ENCODE peak calls at places on chromosomes 6 and 20, in nine cellular contexts. One of them, this sample, is unnamed.

GRCh38 chr6:53250761-53251672 is 97.7 kb downstream of the ELOVL5 start:
- DNase-seq in HTR-8/SVneo: no peak
- DNase-seq in cardiac muscle cell: peak
- DNase-seq in activated T-cell treated with anti-CD3 and anti-CD28 coated beads for 1 hour: no peak
- DNase-seq in HEK293T: no peak
- DNase-seq in transverse colon: no peak
- DNase-seq in stimulated activated CD4-positive, alpha-beta T cell treated with anti-CD3 and anti-CD28 coated beads, Interleukin-4, amount 100 ng/mL, for 1 hour: no peak
- DNase-seq in dorsolateral prefrontal cortex: no peak
- DNase-seq in neural progenitor cell: no peak
- DNase-seq in this sample: no peak

GRCh38 chr20:8855315-8855714 is 213.6 kb upstream of the PLCB4 start:
- DNase-seq in HTR-8/SVneo: no peak
- DNase-seq in cardiac muscle cell: peak
- DNase-seq in activated T-cell treated with anti-CD3 and anti-CD28 coated beads for 1 hour: no peak
- DNase-seq in HEK293T: no peak
- DNase-seq in transverse colon: no peak
- DNase-seq in stimulated activated CD4-positive, alpha-beta T cell treated with anti-CD3 and anti-CD28 coated beads, Interleukin-4, amount 100 ng/mL, for 1 hour: no peak
- DNase-seq in dorsolateral prefrontal cortex: no peak
- DNase-seq in neural progenitor cell: no peak
- DNase-seq in this sample: no peak

GRCh38 chr6:21500894-21501293 is 92.7 kb upstream of the SOX4 start:
- DNase-seq in HTR-8/SVneo: no peak
- DNase-seq in cardiac muscle cell: no peak
- DNase-seq in activated T-cell treated with anti-CD3 and anti-CD28 coated beads for 1 hour: no peak
- DNase-seq in HEK293T: no peak
- DNase-seq in transverse colon: peak
- DNase-seq in stimulated activated CD4-positive, alpha-beta T cell treated with anti-CD3 and anti-CD28 coated beads, Interleukin-4, amount 100 ng/mL, for 1 hour: no peak
- DNase-seq in dorsolateral prefrontal cortex: no peak
- DNase-seq in neural progenitor cell: no peak
- DNase-seq in this sample: peak

GRCh38 chr6:156256161-156256560 is 521.0 kb upstream of the ARID1B start:
- DNase-seq in HTR-8/SVneo: no peak
- DNase-seq in cardiac muscle cell: no peak
- DNase-seq in activated T-cell treated with anti-CD3 and anti-CD28 coated beads for 1 hour: no peak
- DNase-seq in HEK293T: no peak
- DNase-seq in transverse colon: no peak
- DNase-seq in stimulated activated CD4-positive, alpha-beta T cell treated with anti-CD3 and anti-CD28 coated beads, Interleukin-4, amount 100 ng/mL, for 1 hour: no peak
- DNase-seq in dorsolateral prefrontal cortex: no peak
- DNase-seq in neural progenitor cell: no peak
- DNase-seq in this sample: no peak

GRCh38 chr6:39102024-39102820 is 12.8 kb downstream of the SAYSD1 start:
- DNase-seq in HTR-8/SVneo: no peak
- DNase-seq in cardiac muscle cell: peak
- DNase-seq in activated T-cell treated with anti-CD3 and anti-CD28 coated beads for 1 hour: no peak
- DNase-seq in HEK293T: peak
- DNase-seq in transverse colon: no peak
- DNase-seq in stimulated activated CD4-positive, alpha-beta T cell treated with anti-CD3 and anti-CD28 coated beads, Interleukin-4, amount 100 ng/mL, for 1 hour: peak
- DNase-seq in dorsolateral prefrontal cortex: no peak
- DNase-seq in neural progenitor cell: peak
- DNase-seq in this sample: peak

GRCh38 chr6:85574932-85575598 is 18.6 kb downstream of the SNX14 start:
- DNase-seq in HTR-8/SVneo: no peak
- DNase-seq in cardiac muscle cell: no peak
- DNase-seq in activated T-cell treated with anti-CD3 and anti-CD28 coated beads for 1 hour: no peak
- DNase-seq in HEK293T: no peak
- DNase-seq in transverse colon: no peak
- DNase-seq in stimulated activated CD4-positive, alpha-beta T cell treated with anti-CD3 and anti-CD28 coated beads, Interleukin-4, amount 100 ng/mL, for 1 hour: no peak
- DNase-seq in dorsolateral prefrontal cortex: no peak
- DNase-seq in neural progenitor cell: no peak
- DNase-seq in this sample: peak

GRCh38 chr20:17806739-17807441 is 107.1 kb downstream of the BANF2 start:
- DNase-seq in HTR-8/SVneo: no peak
- DNase-seq in cardiac muscle cell: peak
- DNase-seq in activated T-cell treated with anti-CD3 and anti-CD28 coated beads for 1 hour: no peak
- DNase-seq in HEK293T: no peak
- DNase-seq in transverse colon: peak
- DNase-seq in stimulated activated CD4-positive, alpha-beta T cell treated with anti-CD3 and anti-CD28 coated beads, Interleukin-4, amount 100 ng/mL, for 1 hour: no peak
- DNase-seq in dorsolateral prefrontal cortex: peak
- DNase-seq in neural progenitor cell: no peak
- DNase-seq in this sample: no peak

GRCh38 chr6:36914227-36914794 is 28.6 kb downstream of the C6orf89 start:
- DNase-seq in HTR-8/SVneo: peak
- DNase-seq in cardiac muscle cell: no peak
- DNase-seq in activated T-cell treated with anti-CD3 and anti-CD28 coated beads for 1 hour: no peak
- DNase-seq in HEK293T: no peak
- DNase-seq in transverse colon: peak
- DNase-seq in stimulated activated CD4-positive, alpha-beta T cell treated with anti-CD3 and anti-CD28 coated beads, Interleukin-4, amount 100 ng/mL, for 1 hour: no peak
- DNase-seq in dorsolateral prefrontal cortex: no peak
- DNase-seq in neural progenitor cell: peak
- DNase-seq in this sample: peak

GRCh38 chr6:108633436-108633835 is 72.7 kb downstream of the FOXO3 start:
- DNase-seq in HTR-8/SVneo: no peak
- DNase-seq in cardiac muscle cell: no peak
- DNase-seq in activated T-cell treated with anti-CD3 and anti-CD28 coated beads for 1 hour: no peak
- DNase-seq in HEK293T: no peak
- DNase-seq in transverse colon: no peak
- DNase-seq in stimulated activated CD4-positive, alpha-beta T cell treated with anti-CD3 and anti-CD28 coated beads, Interleukin-4, amount 100 ng/mL, for 1 hour: no peak
- DNase-seq in dorsolateral prefrontal cortex: no peak
- DNase-seq in neural progenitor cell: no peak
- DNase-seq in this sample: no peak

GRCh38 chr20:51327251-51327841 is 215.2 kb downstream of the NFATC2 start:
- DNase-seq in HTR-8/SVneo: peak
- DNase-seq in cardiac muscle cell: peak
- DNase-seq in activated T-cell treated with anti-CD3 and anti-CD28 coated beads for 1 hour: no peak
- DNase-seq in HEK293T: no peak
- DNase-seq in transverse colon: no peak
- DNase-seq in stimulated activated CD4-positive, alpha-beta T cell treated with anti-CD3 and anti-CD28 coated beads, Interleukin-4, amount 100 ng/mL, for 1 hour: no peak
- DNase-seq in dorsolateral prefrontal cortex: no peak
- DNase-seq in neural progenitor cell: no peak
- DNase-seq in this sample: no peak

GRCh38 chr6:35140991-35141720 is at the start of gene TCP11:
- DNase-seq in HTR-8/SVneo: no peak
- DNase-seq in cardiac muscle cell: peak
- DNase-seq in activated T-cell treated with anti-CD3 and anti-CD28 coated beads for 1 hour: peak
- DNase-seq in HEK293T: no peak
- DNase-seq in transverse colon: peak
- DNase-seq in stimulated activated CD4-positive, alpha-beta T cell treated with anti-CD3 and anti-CD28 coated beads, Interleukin-4, amount 100 ng/mL, for 1 hour: peak
- DNase-seq in dorsolateral prefrontal cortex: no peak
- DNase-seq in neural progenitor cell: no peak
- DNase-seq in this sample: peak

GRCh38 chr20:51127713-51128112 is 104.8 kb upstream of the KCNG1 start:
- DNase-seq in HTR-8/SVneo: no peak
- DNase-seq in cardiac muscle cell: no peak
- DNase-seq in activated T-cell treated with anti-CD3 and anti-CD28 coated beads for 1 hour: no peak
- DNase-seq in HEK293T: no peak
- DNase-seq in transverse colon: no peak
- DNase-seq in stimulated activated CD4-positive, alpha-beta T cell treated with anti-CD3 and anti-CD28 coated beads, Interleukin-4, amount 100 ng/mL, for 1 hour: no peak
- DNase-seq in dorsolateral prefrontal cortex: no peak
- DNase-seq in neural progenitor cell: no peak
- DNase-seq in this sample: no peak

GRCh38 chr6:44511126-44511525 is 123.6 kb downstream of the CDC5L start:
- DNase-seq in HTR-8/SVneo: no peak
- DNase-seq in cardiac muscle cell: no peak
- DNase-seq in activated T-cell treated with anti-CD3 and anti-CD28 coated beads for 1 hour: no peak
- DNase-seq in HEK293T: no peak
- DNase-seq in transverse colon: no peak
- DNase-seq in stimulated activated CD4-positive, alpha-beta T cell treated with anti-CD3 and anti-CD28 coated beads, Interleukin-4, amount 100 ng/mL, for 1 hour: no peak
- DNase-seq in dorsolateral prefrontal cortex: no peak
- DNase-seq in neural progenitor cell: no peak
- DNase-seq in this sample: no peak

GRCh38 chr20:34512955-34513419 is 3.2 kb upstream of the DYNLRB1 start:
- DNase-seq in HTR-8/SVneo: no peak
- DNase-seq in cardiac muscle cell: no peak
- DNase-seq in activated T-cell treated with anti-CD3 and anti-CD28 coated beads for 1 hour: no peak
- DNase-seq in HEK293T: no peak
- DNase-seq in transverse colon: no peak
- DNase-seq in stimulated activated CD4-positive, alpha-beta T cell treated with anti-CD3 and anti-CD28 coated beads, Interleukin-4, amount 100 ng/mL, for 1 hour: no peak
- DNase-seq in dorsolateral prefrontal cortex: no peak
- DNase-seq in neural progenitor cell: no peak
- DNase-seq in this sample: no peak

GRCh38 chr20:50557549-50558134 is 47.5 kb downstream of the PTPN1 start:
- DNase-seq in HTR-8/SVneo: no peak
- DNase-seq in cardiac muscle cell: no peak
- DNase-seq in activated T-cell treated with anti-CD3 and anti-CD28 coated beads for 1 hour: no peak
- DNase-seq in HEK293T: no peak
- DNase-seq in transverse colon: no peak
- DNase-seq in stimulated activated CD4-positive, alpha-beta T cell treated with anti-CD3 and anti-CD28 coated beads, Interleukin-4, amount 100 ng/mL, for 1 hour: no peak
- DNase-seq in dorsolateral prefrontal cortex: no peak
- DNase-seq in neural progenitor cell: no peak
- DNase-seq in this sample: no peak

GRCh38 chr20:5657190-5657872 is 92.9 kb upstream of the SHLD1 start:
- DNase-seq in HTR-8/SVneo: peak
- DNase-seq in cardiac muscle cell: peak
- DNase-seq in activated T-cell treated with anti-CD3 and anti-CD28 coated beads for 1 hour: no peak
- DNase-seq in HEK293T: no peak
- DNase-seq in transverse colon: peak
- DNase-seq in stimulated activated CD4-positive, alpha-beta T cell treated with anti-CD3 and anti-CD28 coated beads, Interleukin-4, amount 100 ng/mL, for 1 hour: no peak
- DNase-seq in dorsolateral prefrontal cortex: no peak
- DNase-seq in neural progenitor cell: no peak
- DNase-seq in this sample: no peak

GRCh38 chr6:44735631-44735963 is 348.1 kb downstream of the CDC5L start:
- DNase-seq in HTR-8/SVneo: no peak
- DNase-seq in cardiac muscle cell: peak
- DNase-seq in activated T-cell treated with anti-CD3 and anti-CD28 coated beads for 1 hour: no peak
- DNase-seq in HEK293T: no peak
- DNase-seq in transverse colon: no peak
- DNase-seq in stimulated activated CD4-positive, alpha-beta T cell treated with anti-CD3 and anti-CD28 coated beads, Interleukin-4, amount 100 ng/mL, for 1 hour: no peak
- DNase-seq in dorsolateral prefrontal cortex: no peak
- DNase-seq in neural progenitor cell: no peak
- DNase-seq in this sample: no peak

GRCh38 chr6:37783025-37783825 is 36.3 kb upstream of the ZFAND3 start:
- DNase-seq in HTR-8/SVneo: no peak
- DNase-seq in cardiac muscle cell: peak
- DNase-seq in activated T-cell treated with anti-CD3 and anti-CD28 coated beads for 1 hour: no peak
- DNase-seq in HEK293T: no peak
- DNase-seq in transverse colon: no peak
- DNase-seq in stimulated activated CD4-positive, alpha-beta T cell treated with anti-CD3 and anti-CD28 coated beads, Interleukin-4, amount 100 ng/mL, for 1 hour: no peak
- DNase-seq in dorsolateral prefrontal cortex: peak
- DNase-seq in neural progenitor cell: peak
- DNase-seq in this sample: peak

GRCh38 chr6:47698342-47698787 is at the start of gene ADGRF4:
- DNase-seq in HTR-8/SVneo: peak
- DNase-seq in cardiac muscle cell: peak
- DNase-seq in activated T-cell treated with anti-CD3 and anti-CD28 coated beads for 1 hour: no peak
- DNase-seq in HEK293T: no peak
- DNase-seq in transverse colon: peak
- DNase-seq in stimulated activated CD4-positive, alpha-beta T cell treated with anti-CD3 and anti-CD28 coated beads, Interleukin-4, amount 100 ng/mL, for 1 hour: no peak
- DNase-seq in dorsolateral prefrontal cortex: no peak
- DNase-seq in neural progenitor cell: no peak
- DNase-seq in this sample: peak

GRCh38 chr6:108222504-108222903 is 38.3 kb downstream of the SNX3 start:
- DNase-seq in HTR-8/SVneo: no peak
- DNase-seq in cardiac muscle cell: peak
- DNase-seq in activated T-cell treated with anti-CD3 and anti-CD28 coated beads for 1 hour: no peak
- DNase-seq in HEK293T: no peak
- DNase-seq in transverse colon: no peak
- DNase-seq in stimulated activated CD4-positive, alpha-beta T cell treated with anti-CD3 and anti-CD28 coated beads, Interleukin-4, amount 100 ng/mL, for 1 hour: no peak
- DNase-seq in dorsolateral prefrontal cortex: no peak
- DNase-seq in neural progenitor cell: no peak
- DNase-seq in this sample: no peak

GRCh38 chr20:58623579-58624473 is 27.3 kb upstream of the STX16 start:
- DNase-seq in HTR-8/SVneo: peak
- DNase-seq in cardiac muscle cell: peak
- DNase-seq in activated T-cell treated with anti-CD3 and anti-CD28 coated beads for 1 hour: no peak
- DNase-seq in HEK293T: peak
- DNase-seq in transverse colon: peak
- DNase-seq in stimulated activated CD4-positive, alpha-beta T cell treated with anti-CD3 and anti-CD28 coated beads, Interleukin-4, amount 100 ng/mL, for 1 hour: no peak
- DNase-seq in dorsolateral prefrontal cortex: peak
- DNase-seq in neural progenitor cell: no peak
- DNase-seq in this sample: peak

GRCh38 chr6:42017021-42017643 is 33.2 kb upstream of the TAF8 start:
- DNase-seq in HTR-8/SVneo: no peak
- DNase-seq in cardiac muscle cell: peak
- DNase-seq in activated T-cell treated with anti-CD3 and anti-CD28 coated beads for 1 hour: no peak
- DNase-seq in HEK293T: no peak
- DNase-seq in transverse colon: no peak
- DNase-seq in stimulated activated CD4-positive, alpha-beta T cell treated with anti-CD3 and anti-CD28 coated beads, Interleukin-4, amount 100 ng/mL, for 1 hour: no peak
- DNase-seq in dorsolateral prefrontal cortex: no peak
- DNase-seq in neural progenitor cell: no peak
- DNase-seq in this sample: no peak

This sample was measured in NCI-H69.